ENCODE peak calls at places on chromosomes 11 and 22, in ten cellular contexts. C is tibial artery; S is stimulated activated naive CD4-positive, alpha-beta T cell; U is chondrocyte; O is fibroblast of villous mesenchyme; D is epithelial cell of prostate; F is dermis blood vessel endothelial cell; P is activated CD8-positive, alpha-beta memory T cell treated with anti-CD3 and anti-CD28 coated beads, Interleukin-2, amount 50 U/mL, for 4 hours; X is AG04450; Z is HFF-Myc. A is an unnamed sample.

GRCh38 chr11:26025680-26026079 is 306.2 kb upstream of the ANO3 start:
- DNase-seq in Z (no peak), U (no peak), F (no peak), O (peak), S (no peak), P (no peak), C (no peak), D (no peak), X (no peak), A (no peak)

GRCh38 chr11:78406568-78407196 is 10.9 kb downstream of the GAB2 start:
- DNase-seq in S (no peak), U (no peak), Z (no peak), C (no peak), P (no peak), O (no peak), D (no peak), X (no peak), F (no peak), A (no peak)

GRCh38 chr22:38177926-38178604 is 3.6 kb downstream of the PLA2G6 start:
- DNase-seq in X (peak), F (peak), C (peak), P (no peak), U (no peak), O (peak), Z (peak), S (no peak), D (no peak), A (peak)

GRCh38 chr11:2260491-2261364 is 9.7 kb downstream of the ASCL2 start:
- DNase-seq in S (no peak), Z (no peak), C (no peak), U (peak), P (no peak), F (no peak), D (no peak), O (no peak), X (no peak), A (no peak)

GRCh38 chr22:23179381-23180294 is 671 bp upstream of the BCR start:
- DNase-seq in S (no peak), F (peak), P (no peak), O (peak), D (no peak), Z (no peak), X (no peak), C (peak), U (no peak), A (no peak)

GRCh38 chr22:47389201-47389600 is 626.8 kb downstream of the TBC1D22A start:
- DNase-seq in S (no peak), O (no peak), X (no peak), D (no peak), Z (no peak), F (no peak), P (no peak), C (no peak), U (peak), A (no peak)

GRCh38 chr22:22348127-22348814 is 103.7 kb downstream of the VPREB1 start:
- DNase-seq in P (no peak), D (no peak), F (no peak), X (no peak), O (no peak), C (no peak), U (no peak), S (no peak), Z (no peak), A (no peak)

GRCh38 chr11:93498099-93499040 is 44.8 kb downstream of the SMCO4 start:
- DNase-seq in P (no peak), D (no peak), F (peak), X (no peak), C (no peak), S (no peak), U (no peak), Z (no peak), O (peak), A (no peak)

GRCh38 chr11:123690490-123690889 is 36.1 kb upstream of the SCN3B start:
- DNase-seq in C (no peak), S (no peak), P (no peak), D (peak), U (no peak), Z (peak), X (no peak), F (no peak), O (no peak), A (no peak)

A was measured in dermis microvascular lymphatic vessel endothelial cell.